ENCODE peak calls at places on chromosomes 11 and 22, in nine cellular contexts. C is adrenal gland, R is heart left ventricle, A is testis, T is NB4, U is body of pancreas, J is gastrocnemius medialis, M is Peyer's patch, Z is IMR-90. K is an unnamed sample.

GRCh38 chr11:80970016-80970516 is 1529.2 kb upstream of the TENM4 start:
- DNase-seq in T (no peak), A (no peak), J (no peak), M (no peak), U (no peak), Z (no peak), C (no peak), R (no peak), K (no peak)

GRCh38 chr11:128422576-128423370 is 164.6 kb downstream of the ETS1 start:
- DNase-seq in Z (no peak), M (peak; percentile 69), T (peak; percentile 18), J (no peak), C (no peak), R (peak; percentile 71), U (peak; percentile 63), A (no peak), K (no peak)

GRCh38 chr11:124725719-124726105 is 14.0 kb upstream of the NRGN start:
- DNase-seq in U (no peak), C (no peak), A (no peak), R (no peak), T (peak; percentile 80), M (no peak), J (no peak), Z (peak; percentile 77), K (no peak)

GRCh38 chr11:130979386-130979972 is 63.2 kb upstream of the SNX19 start:
- DNase-seq in R (no peak), U (no peak), Z (peak; percentile 61), T (peak; percentile 21), A (no peak), M (no peak), C (no peak), J (no peak), K (no peak)

GRCh38 chr11:13135385-13136271 is 126.5 kb downstream of the RASSF10 start:
- DNase-seq in U (no peak), A (no peak), C (no peak), Z (peak; percentile 90), M (no peak), T (no peak), J (no peak), R (no peak), K (no peak)

GRCh38 chr11:117220999-117221774 is 10.7 kb downstream of the PCSK7 start:
- DNase-seq in A (no peak), T (no peak), R (peak; percentile 60), J (peak; percentile 60), M (no peak), U (no peak), C (no peak), Z (no peak), K (no peak)

GRCh38 chr11:2512431-2513407 is 67.9 kb downstream of the KCNQ1 start:
- DNase-seq in C (peak; percentile 14), U (peak; percentile 43), J (no peak), A (peak; percentile 11), M (no peak), T (no peak), Z (no peak), R (peak; percentile 26), K (no peak)

GRCh38 chr11:76303399-76303798 is 77.5 kb downstream of the THAP12 start:
- DNase-seq in C (no peak), U (no peak), R (no peak), T (no peak), Z (no peak), A (no peak), M (no peak), J (no peak), K (no peak)

GRCh38 chr11:507727-508515 is 879 bp upstream of the RNH1 start:
- DNase-seq in M (no peak), J (no peak), T (no peak), Z (no peak), U (no peak), A (no peak), C (no peak), R (peak; percentile 35), K (no peak)

GRCh38 chr11:506238-506949 is 648 bp downstream of the RNH1 start:
- DNase-seq in Z (peak; percentile 98), A (peak; percentile 97), M (peak; percentile 91), U (peak; percentile 98), T (peak; percentile 97), J (peak; percentile 97), C (peak; percentile 98), R (peak; percentile 98), K (peak; percentile 99)

GRCh38 chr11:508956-509355 is 1.9 kb upstream of the RNH1 start:
- DNase-seq in C (no peak), R (peak; percentile 26), A (no peak), U (no peak), M (no peak), T (no peak), J (no peak), Z (no peak), K (no peak)

GRCh38 chr11:504994-505344 is 2.1 kb downstream of the RNH1 start:
- DNase-seq in A (no peak), U (no peak), J (no peak), T (no peak), M (no peak), C (no peak), R (no peak), Z (no peak), K (no peak)

DNA sequence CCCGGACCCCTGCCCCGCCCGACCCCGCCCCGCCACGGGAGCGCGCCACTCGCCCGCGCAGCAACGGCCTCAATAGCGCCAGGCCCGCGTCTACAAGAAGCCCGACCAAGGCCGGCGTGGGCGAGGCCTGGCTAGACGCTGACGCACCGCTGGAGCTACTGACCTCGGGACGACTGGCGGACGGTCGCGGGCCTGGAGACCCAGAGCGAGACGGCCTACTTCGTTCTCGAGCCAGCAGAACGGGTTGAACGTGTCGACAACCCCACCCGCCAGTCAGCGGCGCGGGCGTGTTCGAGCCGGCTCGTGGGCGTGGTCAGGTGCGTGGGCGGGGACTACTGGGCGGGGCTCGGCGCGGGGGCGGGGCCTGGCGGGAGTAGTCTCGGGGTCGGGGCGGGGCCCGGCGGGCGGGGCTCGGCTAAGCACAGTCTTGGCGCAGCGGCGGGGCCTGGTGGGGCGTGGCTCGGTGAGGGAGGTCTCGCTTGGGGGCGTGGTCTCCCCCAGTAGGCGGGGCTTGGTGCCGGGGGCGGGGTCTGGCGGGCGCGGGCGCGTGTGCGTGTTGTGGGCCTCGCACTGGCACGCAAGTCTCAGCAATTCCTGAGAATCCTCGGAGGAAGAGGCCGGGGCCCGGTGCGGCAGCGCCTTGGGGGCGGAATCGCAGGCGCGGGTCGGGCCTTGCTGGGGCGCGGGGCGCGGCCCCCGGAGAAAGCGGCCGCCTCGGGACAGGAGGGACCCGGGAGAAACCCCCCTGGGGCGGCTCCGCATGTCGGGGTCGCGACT is at the start of gene RNH1:
- DNase-seq in M (peak; percentile 99), J (peak; percentile 98), U (peak; percentile 98), A (peak; percentile 99), C (peak; percentile 99), T (peak; percentile 91), Z (peak; percentile 93), R (peak; percentile 99), K (peak; percentile 94)
- TF ChIP-seq POLR2A in M (peak; percentile 71), J (no peak), U (peak; percentile 70), A (no peak), C (no peak), T (peak; percentile 70), Z (peak; percentile 85), R (peak; percentile 41), K (peak; percentile 86)

GRCh38 chr11:809287-810039 is at the start of gene RPLP2:
- DNase-seq in M (peak; percentile 97), J (peak; percentile 97), Z (peak; percentile 95), R (peak; percentile 99), C (peak; percentile 99), U (peak; percentile 99), A (peak; percentile 98), T (peak; percentile 96), K (peak; percentile 92)
- TF ChIP-seq POLR2A in M (peak; percentile 87), J (peak; percentile 90), Z (peak; percentile 97), R (peak; percentile 81), C (peak; percentile 87), U (peak; percentile 90), A (peak; percentile 88), T (peak; percentile 86), K (peak; percentile 85)

GRCh38 chr11:6637871-6638270 is 17.7 kb downstream of the DCHS1 start:
- DNase-seq in Z (peak; percentile 85), A (peak; percentile 59), M (no peak), U (peak; percentile 56), J (no peak), T (no peak), R (peak; percentile 74), C (peak; percentile 43), K (no peak)

GRCh38 chr11:6636480-6636879 is 17.3 kb upstream of the TPP1 start:
- DNase-seq in R (no peak), Z (no peak), T (no peak), A (no peak), U (no peak), C (no peak), M (no peak), J (no peak), K (no peak)

GRCh38 chr11:6634534-6634933 is 15.3 kb upstream of the TPP1 start:
- DNase-seq in C (no peak), U (no peak), R (no peak), Z (no peak), M (no peak), T (no peak), A (no peak), J (no peak), K (no peak)

GRCh38 chr11:6633422-6634408 is 14.5 kb upstream of the TPP1 start:
- DNase-seq in J (no peak), U (no peak), C (no peak), R (peak; percentile 80), M (no peak), Z (no peak), T (no peak), A (no peak), K (no peak)

DNA sequence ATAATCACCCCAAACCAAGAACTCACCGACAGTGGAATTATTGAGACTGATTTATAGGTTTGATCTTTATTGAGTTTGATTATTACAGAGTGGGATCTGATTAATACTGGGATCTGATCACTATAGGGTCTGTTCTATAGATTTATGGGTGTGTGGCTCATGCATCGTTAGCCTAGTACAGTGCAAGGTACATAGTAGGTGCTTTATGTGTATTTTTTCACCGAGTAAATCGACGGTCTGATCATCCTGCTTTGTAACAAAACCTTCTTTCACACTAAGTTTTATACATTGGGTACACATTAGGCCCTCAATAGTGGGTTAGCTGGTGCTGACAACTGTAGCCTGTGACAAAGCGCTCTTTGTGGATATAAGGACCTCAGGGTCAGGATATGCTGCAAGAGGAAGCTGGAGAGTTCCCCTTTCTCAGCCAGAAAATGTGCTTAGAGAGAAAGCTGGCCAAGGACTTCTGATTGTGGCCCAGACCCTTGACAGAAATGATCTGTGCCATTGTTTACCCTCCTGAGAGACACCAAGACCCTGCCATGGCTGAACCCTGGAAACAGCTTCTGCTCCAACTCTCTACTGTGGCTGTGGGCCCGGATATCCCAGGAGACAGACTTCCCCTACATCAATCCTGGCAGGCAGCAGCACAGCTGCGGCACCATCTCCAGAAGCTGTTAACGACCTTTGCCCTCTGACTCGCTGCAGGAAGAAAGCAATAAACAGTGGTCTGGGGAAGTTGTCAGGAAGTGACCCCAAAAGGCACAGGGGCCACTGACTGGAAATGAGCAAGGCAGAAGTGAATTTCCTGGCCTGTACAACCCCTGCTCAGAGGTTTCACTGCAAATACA is 16.1 kb upstream of the TPP1 start:
- DNase-seq in C (peak; percentile 78), M (no peak), A (no peak), U (peak; percentile 58), J (no peak), R (peak; percentile 84), Z (peak; percentile 87), T (peak; percentile 93), K (peak; percentile 50)
- TF ChIP-seq POLR2A in C (no peak), M (no peak), A (no peak), U (no peak), J (no peak), R (no peak), Z (no peak), T (no peak), K (no peak)

DNA sequence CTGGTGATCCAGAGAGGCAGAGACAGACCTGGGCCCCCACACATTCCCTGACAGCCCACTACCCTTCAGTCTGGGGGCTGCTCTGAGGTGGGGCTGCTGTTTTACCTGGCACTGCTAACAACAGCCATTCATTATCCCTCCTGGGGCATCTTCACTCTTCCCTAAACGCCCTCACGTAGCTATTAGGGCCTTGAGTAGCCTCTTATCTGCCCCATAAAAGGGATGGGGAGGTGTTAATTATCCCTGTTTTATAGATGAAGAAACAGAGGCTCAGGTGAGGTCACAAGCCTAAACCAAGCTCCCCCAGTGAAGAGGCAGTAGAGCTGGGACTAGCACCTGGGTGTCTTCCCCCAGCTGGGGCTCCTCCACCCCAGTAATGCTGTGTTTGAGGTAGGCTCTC is 79.5 kb downstream of the KIAA1671 start:
- DNase-seq in T (no peak), R (no peak), J (no peak), M (no peak), A (no peak), C (no peak), Z (no peak), U (no peak), K (no peak)
- TF ChIP-seq POLR2A in T (no peak), R (no peak), J (no peak), M (no peak), A (no peak), C (no peak), Z (no peak), U (no peak), K (no peak)